ENCODE peak calls at places on chromosomes 3 and 15, in nine cellular contexts. One of them, this sample, is unnamed. For H3K4me1, the result is how much of the 10 kb centered on the place peaks cover.

GRCh38 chr15:43930556-43930955 is 103.8 kb downstream of the WDR76 start:
- DNase-seq in Panc1: no peak
- DNase-seq in body of pancreas: no peak
- DNase-seq in trophoblast cell: no peak
- DNase-seq in colonic mucosa: no peak
- DNase-seq in SK-N-SH: no peak
- DNase-seq in mucosa of descending colon: no peak
- DNase-seq in heart left ventricle: peak
- DNase-seq in osteoblast: no peak
- DNase-seq in this sample: peak

GRCh38 chr3:55491296-55491816 is 4.2 kb upstream of the WNT5A start:
- DNase-seq in Panc1: no peak
- DNase-seq in body of pancreas: peak
- DNase-seq in trophoblast cell: no peak
- DNase-seq in colonic mucosa: peak
- DNase-seq in SK-N-SH: no peak
- DNase-seq in mucosa of descending colon: peak
- DNase-seq in heart left ventricle: no peak
- DNase-seq in osteoblast: peak
- DNase-seq in this sample: no peak

GRCh38 chr3:167380004-167380689 is at the start of gene ZBBX:
- DNase-seq in Panc1: peak
- DNase-seq in body of pancreas: peak
- DNase-seq in trophoblast cell: peak
- DNase-seq in colonic mucosa: peak
- DNase-seq in SK-N-SH: peak
- DNase-seq in mucosa of descending colon: peak
- DNase-seq in heart left ventricle: peak
- DNase-seq in osteoblast: peak
- DNase-seq in this sample: peak

GRCh38 chr3:170997966-170998913 is 28.3 kb downstream of the SLC2A2 start:
- DNase-seq in Panc1: no peak
- DNase-seq in body of pancreas: peak
- DNase-seq in trophoblast cell: no peak
- DNase-seq in colonic mucosa: peak
- DNase-seq in SK-N-SH: no peak
- DNase-seq in mucosa of descending colon: peak
- DNase-seq in heart left ventricle: no peak
- DNase-seq in osteoblast: no peak
- DNase-seq in this sample: no peak

GRCh38 chr3:22392286-22392685 is 641.3 kb upstream of the ZNF385D start:
- DNase-seq in Panc1: no peak
- DNase-seq in body of pancreas: no peak
- DNase-seq in trophoblast cell: no peak
- DNase-seq in colonic mucosa: no peak
- DNase-seq in SK-N-SH: no peak
- DNase-seq in mucosa of descending colon: no peak
- DNase-seq in heart left ventricle: no peak
- DNase-seq in osteoblast: no peak
- DNase-seq in this sample: no peak

GRCh38 chr3:105085506-105085905 is 281.2 kb upstream of the ALCAM start:
- DNase-seq in Panc1: no peak
- DNase-seq in body of pancreas: no peak
- DNase-seq in trophoblast cell: no peak
- DNase-seq in colonic mucosa: no peak
- DNase-seq in SK-N-SH: no peak
- DNase-seq in mucosa of descending colon: no peak
- DNase-seq in heart left ventricle: no peak
- DNase-seq in osteoblast: no peak
- DNase-seq in this sample: no peak

GRCh38 chr3:16388850-16389411 is 123.9 kb downstream of the OXNAD1 start:
- DNase-seq in Panc1: no peak
- DNase-seq in body of pancreas: no peak
- DNase-seq in trophoblast cell: no peak
- DNase-seq in colonic mucosa: no peak
- DNase-seq in SK-N-SH: no peak
- DNase-seq in mucosa of descending colon: no peak
- DNase-seq in heart left ventricle: no peak
- DNase-seq in osteoblast: no peak
- DNase-seq in this sample: no peak

GRCh38 chr15:87851497-87851896 is 405.0 kb downstream of the NTRK3 start:
- DNase-seq in Panc1: no peak
- DNase-seq in body of pancreas: no peak
- DNase-seq in trophoblast cell: no peak
- DNase-seq in colonic mucosa: no peak
- DNase-seq in SK-N-SH: no peak
- DNase-seq in mucosa of descending colon: no peak
- DNase-seq in heart left ventricle: peak
- DNase-seq in osteoblast: no peak
- DNase-seq in this sample: peak

GRCh38 chr15:38217788-38218609 is 34.6 kb upstream of the SPRED1 start:
- DNase-seq in Panc1: no peak
- DNase-seq in body of pancreas: no peak
- DNase-seq in trophoblast cell: peak
- DNase-seq in colonic mucosa: no peak
- DNase-seq in SK-N-SH: no peak
- DNase-seq in mucosa of descending colon: no peak
- DNase-seq in heart left ventricle: no peak
- DNase-seq in osteoblast: no peak
- DNase-seq in this sample: no peak

GRCh38 chr3:56845505-56845904 is 43.8 kb upstream of the ARHGEF3 start:
- DNase-seq in Panc1: no peak
- DNase-seq in body of pancreas: no peak
- DNase-seq in trophoblast cell: no peak
- DNase-seq in colonic mucosa: no peak
- DNase-seq in SK-N-SH: no peak
- DNase-seq in mucosa of descending colon: no peak
- DNase-seq in heart left ventricle: no peak
- DNase-seq in osteoblast: no peak
- DNase-seq in this sample: no peak

GRCh38 chr15:42270551-42270950 is 2.5 kb upstream of the GANC start:
- DNase-seq in Panc1: no peak
- DNase-seq in body of pancreas: no peak
- DNase-seq in trophoblast cell: no peak
- DNase-seq in colonic mucosa: no peak
- DNase-seq in SK-N-SH: no peak
- DNase-seq in mucosa of descending colon: no peak
- DNase-seq in heart left ventricle: no peak
- DNase-seq in osteoblast: no peak
- DNase-seq in this sample: no peak

GRCh38 chr3:42658771-42659390 is 5.4 kb downstream of the ZBTB47 start:
- DNase-seq in Panc1: no peak
- DNase-seq in body of pancreas: no peak
- DNase-seq in trophoblast cell: no peak
- DNase-seq in colonic mucosa: no peak
- DNase-seq in SK-N-SH: no peak
- DNase-seq in mucosa of descending colon: no peak
- DNase-seq in heart left ventricle: no peak
- DNase-seq in osteoblast: no peak
- DNase-seq in this sample: no peak

GRCh38 chr3:6416049-6416661 is 444.8 kb upstream of the GRM7 start:
- DNase-seq in Panc1: no peak
- DNase-seq in body of pancreas: no peak
- DNase-seq in trophoblast cell: no peak
- DNase-seq in colonic mucosa: no peak
- DNase-seq in SK-N-SH: no peak
- DNase-seq in mucosa of descending colon: no peak
- DNase-seq in heart left ventricle: no peak
- DNase-seq in osteoblast: no peak
- DNase-seq in this sample: no peak

GRCh38 chr3:137304313-137305056 is 346.7 kb downstream of the IL20RB start:
- DNase-seq in Panc1: no peak
- DNase-seq in body of pancreas: no peak
- DNase-seq in trophoblast cell: no peak
- DNase-seq in colonic mucosa: no peak
- DNase-seq in SK-N-SH: no peak
- DNase-seq in mucosa of descending colon: no peak
- DNase-seq in heart left ventricle: no peak
- DNase-seq in osteoblast: no peak
- DNase-seq in this sample: no peak

GRCh38 chr3:177329854-177330253 is 132.6 kb upstream of the TBL1XR1 start:
- DNase-seq in Panc1: no peak
- DNase-seq in body of pancreas: peak
- DNase-seq in trophoblast cell: no peak
- DNase-seq in colonic mucosa: no peak
- DNase-seq in SK-N-SH: no peak
- DNase-seq in mucosa of descending colon: no peak
- DNase-seq in heart left ventricle: no peak
- DNase-seq in osteoblast: no peak
- DNase-seq in this sample: no peak

GRCh38 chr15:26087395-26087794 is 224.3 kb upstream of the ATP10A start:
- DNase-seq in Panc1: no peak
- DNase-seq in body of pancreas: no peak
- DNase-seq in trophoblast cell: peak
- DNase-seq in colonic mucosa: no peak
- DNase-seq in SK-N-SH: no peak
- DNase-seq in mucosa of descending colon: no peak
- DNase-seq in heart left ventricle: no peak
- DNase-seq in osteoblast: no peak
- DNase-seq in this sample: no peak

GRCh38 chr15:33874156-33874555 is 94.1 kb upstream of the CHRM5 start:
- DNase-seq in Panc1: no peak
- DNase-seq in body of pancreas: no peak
- DNase-seq in trophoblast cell: peak
- DNase-seq in colonic mucosa: no peak
- DNase-seq in SK-N-SH: no peak
- DNase-seq in mucosa of descending colon: no peak
- DNase-seq in heart left ventricle: no peak
- DNase-seq in osteoblast: no peak
- DNase-seq in this sample: no peak

GRCh38 chr15:45551691-45552090 is 29.1 kb upstream of the SLC30A4 start:
- DNase-seq in Panc1: no peak
- DNase-seq in body of pancreas: no peak
- DNase-seq in trophoblast cell: no peak
- DNase-seq in colonic mucosa: no peak
- DNase-seq in SK-N-SH: no peak
- DNase-seq in mucosa of descending colon: no peak
- DNase-seq in heart left ventricle: no peak
- DNase-seq in osteoblast: no peak
- DNase-seq in this sample: no peak

GRCh38 chr15:36756707-36757106 is 177.3 kb downstream of the CDIN1 start:
- DNase-seq in Panc1: no peak
- DNase-seq in body of pancreas: no peak
- DNase-seq in trophoblast cell: no peak
- DNase-seq in colonic mucosa: no peak
- DNase-seq in SK-N-SH: no peak
- DNase-seq in mucosa of descending colon: no peak
- DNase-seq in heart left ventricle: no peak
- DNase-seq in osteoblast: no peak
- DNase-seq in this sample: no peak

GRCh38 chr3:10344147-10344943 is 23.4 kb upstream of the SEC13 start:
- DNase-seq in Panc1: no peak
- DNase-seq in body of pancreas: peak
- DNase-seq in trophoblast cell: peak
- DNase-seq in colonic mucosa: peak
- DNase-seq in SK-N-SH: peak
- DNase-seq in mucosa of descending colon: peak
- DNase-seq in heart left ventricle: no peak
- DNase-seq in osteoblast: peak
- DNase-seq in this sample: peak

GRCh38 chr3:55416381-55416821 is 70.7 kb downstream of the WNT5A start:
- DNase-seq in Panc1: no peak
- DNase-seq in body of pancreas: no peak
- DNase-seq in trophoblast cell: no peak
- DNase-seq in colonic mucosa: no peak
- DNase-seq in SK-N-SH: peak
- DNase-seq in mucosa of descending colon: no peak
- DNase-seq in heart left ventricle: no peak
- DNase-seq in osteoblast: peak
- DNase-seq in this sample: no peak

GRCh38 chr15:70387993-70388392 is 290.3 kb upstream of the TLE3 start:
- DNase-seq in Panc1: no peak
- DNase-seq in body of pancreas: no peak
- DNase-seq in trophoblast cell: no peak
- DNase-seq in colonic mucosa: no peak
- DNase-seq in SK-N-SH: no peak
- DNase-seq in mucosa of descending colon: no peak
- DNase-seq in heart left ventricle: no peak
- DNase-seq in osteoblast: no peak
- DNase-seq in this sample: no peak

GRCh38 chr3:173552526-173552925 is 155.0 kb downstream of the NLGN1 start:
- DNase-seq in Panc1: no peak
- DNase-seq in body of pancreas: no peak
- DNase-seq in trophoblast cell: no peak
- DNase-seq in colonic mucosa: no peak
- DNase-seq in SK-N-SH: no peak
- DNase-seq in mucosa of descending colon: no peak
- DNase-seq in heart left ventricle: no peak
- DNase-seq in osteoblast: peak
- DNase-seq in this sample: no peak

GRCh38 chr3:33403756-33404155 is 36.4 kb downstream of the UBP1 start:
- DNase-seq in Panc1: no peak
- DNase-seq in body of pancreas: no peak
- DNase-seq in trophoblast cell: peak
- DNase-seq in colonic mucosa: no peak
- DNase-seq in SK-N-SH: no peak
- DNase-seq in mucosa of descending colon: no peak
- DNase-seq in heart left ventricle: no peak
- DNase-seq in osteoblast: no peak
- DNase-seq in this sample: no peak
- H3K4me1 ChIP-seq in Panc1: under half
- H3K4me1 ChIP-seq in body of pancreas: under half
- H3K4me1 ChIP-seq in trophoblast cell: under half
- H3K4me1 ChIP-seq in colonic mucosa: under half
- H3K4me1 ChIP-seq in SK-N-SH: under half
- H3K4me1 ChIP-seq in mucosa of descending colon: under half
- H3K4me1 ChIP-seq in heart left ventricle: under half
- H3K4me1 ChIP-seq in osteoblast: under half
- H3K4me1 ChIP-seq in this sample: under half

GRCh38 chr15:67501836-67502461 is 19.0 kb upstream of the C15orf61 start:
- DNase-seq in Panc1: no peak
- DNase-seq in body of pancreas: no peak
- DNase-seq in trophoblast cell: no peak
- DNase-seq in colonic mucosa: no peak
- DNase-seq in SK-N-SH: no peak
- DNase-seq in mucosa of descending colon: no peak
- DNase-seq in heart left ventricle: no peak
- DNase-seq in osteoblast: no peak
- DNase-seq in this sample: no peak
- H3K4me3 ChIP-seq in Panc1: no peak
- H3K4me3 ChIP-seq in body of pancreas: no peak
- H3K4me3 ChIP-seq in trophoblast cell: no peak
- H3K4me3 ChIP-seq in colonic mucosa: no peak
- H3K4me3 ChIP-seq in SK-N-SH: no peak
- H3K4me3 ChIP-seq in mucosa of descending colon: no peak
- H3K4me3 ChIP-seq in heart left ventricle: no peak
- H3K4me3 ChIP-seq in osteoblast: no peak
- H3K4me3 ChIP-seq in this sample: no peak

GRCh38 chr3:128353991-128354687 is 112.6 kb downstream of the DNAJB8 start:
- DNase-seq in Panc1: no peak
- DNase-seq in body of pancreas: no peak
- DNase-seq in trophoblast cell: no peak
- DNase-seq in colonic mucosa: no peak
- DNase-seq in SK-N-SH: no peak
- DNase-seq in mucosa of descending colon: no peak
- DNase-seq in heart left ventricle: no peak
- DNase-seq in osteoblast: peak
- DNase-seq in this sample: no peak
- H3K4me1 ChIP-seq in Panc1: under half
- H3K4me1 ChIP-seq in body of pancreas: half or more
- H3K4me1 ChIP-seq in trophoblast cell: under half
- H3K4me1 ChIP-seq in colonic mucosa: under half
- H3K4me1 ChIP-seq in SK-N-SH: half or more
- H3K4me1 ChIP-seq in mucosa of descending colon: under half
- H3K4me1 ChIP-seq in heart left ventricle: under half
- H3K4me1 ChIP-seq in osteoblast: under half
- H3K4me1 ChIP-seq in this sample: under half

GRCh38 chr3:194984624-194985023 is 286.3 kb downstream of the XXYLT1 start:
- DNase-seq in Panc1: no peak
- DNase-seq in body of pancreas: no peak
- DNase-seq in trophoblast cell: no peak
- DNase-seq in colonic mucosa: peak
- DNase-seq in SK-N-SH: no peak
- DNase-seq in mucosa of descending colon: peak
- DNase-seq in heart left ventricle: no peak
- DNase-seq in osteoblast: no peak
- DNase-seq in this sample: no peak
- H3K4me3 ChIP-seq in Panc1: peak
- H3K4me3 ChIP-seq in body of pancreas: no peak
- H3K4me3 ChIP-seq in trophoblast cell: no peak
- H3K4me3 ChIP-seq in colonic mucosa: peak
- H3K4me3 ChIP-seq in SK-N-SH: no peak
- H3K4me3 ChIP-seq in mucosa of descending colon: no peak
- H3K4me3 ChIP-seq in heart left ventricle: no peak
- H3K4me3 ChIP-seq in osteoblast: peak
- H3K4me3 ChIP-seq in this sample: peak

This sample was measured in heart right ventricle.